ENCODE peak calls at places on chromosomes 11 and 22, in eight cellular contexts. One of them, this sample, is unnamed.

GRCh38 chr11:30046211-30046945 is 29.5 kb upstream of the KCNA4 start:
- DNase-seq in Calu3: no peak
- DNase-seq in neural crest cell: no peak
- DNase-seq in A549: no peak
- DNase-seq in endothelial cell: peak
- DNase-seq in stomach: no peak
- DNase-seq in HFFc6: no peak
- DNase-seq in pancreas: no peak
- DNase-seq in this sample: no peak

GRCh38 chr11:101446238-101446637 is 137.6 kb downstream of the TRPC6 start:
- DNase-seq in Calu3: no peak
- DNase-seq in HFFc6: peak
- DNase-seq in A549: no peak
- DNase-seq in stomach: no peak
- DNase-seq in neural crest cell: no peak
- DNase-seq in pancreas: no peak
- DNase-seq in endothelial cell: no peak
- DNase-seq in this sample: no peak

GRCh38 chr11:112285918-112286317 is 25.3 kb upstream of the PLET1 start:
- DNase-seq in Calu3: no peak
- DNase-seq in neural crest cell: no peak
- DNase-seq in endothelial cell: no peak
- DNase-seq in stomach: no peak
- DNase-seq in A549: no peak
- DNase-seq in pancreas: no peak
- DNase-seq in HFFc6: peak
- DNase-seq in this sample: no peak

GRCh38 chr11:66727883-66728759 is 895 bp downstream of the SPTBN2 start:
- DNase-seq in A549: no peak
- DNase-seq in endothelial cell: no peak
- DNase-seq in neural crest cell: peak
- DNase-seq in HFFc6: no peak
- DNase-seq in pancreas: no peak
- DNase-seq in stomach: no peak
- DNase-seq in Calu3: no peak
- DNase-seq in this sample: peak

GRCh38 chr11:85647604-85648299 is at the start of gene TMEM126A:
- DNase-seq in endothelial cell: peak
- DNase-seq in HFFc6: peak
- DNase-seq in A549: peak
- DNase-seq in Calu3: peak
- DNase-seq in stomach: peak
- DNase-seq in neural crest cell: peak
- DNase-seq in pancreas: peak
- DNase-seq in this sample: peak

GRCh38 chr11:64770120-64770519 is 8.2 kb downstream of the SF1 start:
- DNase-seq in HFFc6: no peak
- DNase-seq in endothelial cell: no peak
- DNase-seq in stomach: no peak
- DNase-seq in neural crest cell: no peak
- DNase-seq in Calu3: no peak
- DNase-seq in pancreas: no peak
- DNase-seq in A549: no peak
- DNase-seq in this sample: no peak

GRCh38 chr11:38582151-38582550 is 1984.1 kb upstream of the RAG2 start:
- DNase-seq in stomach: no peak
- DNase-seq in endothelial cell: no peak
- DNase-seq in A549: no peak
- DNase-seq in Calu3: no peak
- DNase-seq in pancreas: no peak
- DNase-seq in neural crest cell: no peak
- DNase-seq in HFFc6: no peak
- DNase-seq in this sample: no peak

GRCh38 chr22:42468841-42469240 is 36.6 kb upstream of the NFAM1 start:
- DNase-seq in Calu3: no peak
- DNase-seq in endothelial cell: no peak
- DNase-seq in stomach: no peak
- DNase-seq in A549: no peak
- DNase-seq in pancreas: no peak
- DNase-seq in neural crest cell: no peak
- DNase-seq in HFFc6: peak
- DNase-seq in this sample: no peak

GRCh38 chr11:72813740-72814138 is 472 bp upstream of the ATG16L2 start:
- DNase-seq in HFFc6: peak
- DNase-seq in A549: peak
- DNase-seq in neural crest cell: no peak
- DNase-seq in pancreas: peak
- DNase-seq in endothelial cell: no peak
- DNase-seq in Calu3: peak
- DNase-seq in stomach: peak
- DNase-seq in this sample: no peak

GRCh38 chr22:23835773-23836144 is 3.0 kb downstream of the DERL3 start:
- DNase-seq in A549: no peak
- DNase-seq in Calu3: no peak
- DNase-seq in HFFc6: no peak
- DNase-seq in stomach: no peak
- DNase-seq in endothelial cell: no peak
- DNase-seq in neural crest cell: no peak
- DNase-seq in pancreas: peak
- DNase-seq in this sample: no peak

GRCh38 chr11:126109941-126110731 is 47.5 kb upstream of the CDON start:
- DNase-seq in pancreas: no peak
- DNase-seq in HFFc6: peak
- DNase-seq in stomach: no peak
- DNase-seq in neural crest cell: no peak
- DNase-seq in A549: no peak
- DNase-seq in Calu3: peak
- DNase-seq in endothelial cell: no peak
- DNase-seq in this sample: no peak

GRCh38 chr11:125720781-125721180 is 25.3 kb upstream of the PATE1 start:
- DNase-seq in HFFc6: no peak
- DNase-seq in stomach: no peak
- DNase-seq in Calu3: no peak
- DNase-seq in endothelial cell: no peak
- DNase-seq in A549: no peak
- DNase-seq in neural crest cell: no peak
- DNase-seq in pancreas: no peak
- DNase-seq in this sample: no peak

GRCh38 chr11:25211635-25212251 is 714.9 kb downstream of the LUZP2 start:
- DNase-seq in pancreas: no peak
- DNase-seq in stomach: no peak
- DNase-seq in Calu3: peak
- DNase-seq in A549: no peak
- DNase-seq in endothelial cell: no peak
- DNase-seq in HFFc6: no peak
- DNase-seq in neural crest cell: no peak
- DNase-seq in this sample: no peak

GRCh38 chr11:35152575-35152974 is 13.6 kb downstream of the CD44 start:
- DNase-seq in stomach: no peak
- DNase-seq in pancreas: no peak
- DNase-seq in HFFc6: no peak
- DNase-seq in Calu3: no peak
- DNase-seq in endothelial cell: no peak
- DNase-seq in neural crest cell: no peak
- DNase-seq in A549: no peak
- DNase-seq in this sample: no peak

GRCh38 chr22:26713823-26714449 is 56.5 kb downstream of the MIAT start:
- DNase-seq in neural crest cell: no peak
- DNase-seq in Calu3: no peak
- DNase-seq in pancreas: no peak
- DNase-seq in HFFc6: peak
- DNase-seq in A549: no peak
- DNase-seq in stomach: no peak
- DNase-seq in endothelial cell: no peak
- DNase-seq in this sample: no peak

GRCh38 chr11:117230286-117230961 is 1.4 kb downstream of the PCSK7 start:
- DNase-seq in neural crest cell: no peak
- DNase-seq in endothelial cell: no peak
- DNase-seq in stomach: no peak
- DNase-seq in A549: no peak
- DNase-seq in HFFc6: no peak
- DNase-seq in Calu3: no peak
- DNase-seq in pancreas: no peak
- DNase-seq in this sample: peak

GRCh38 chr11:20511982-20512381 is 87.4 kb upstream of the SLC6A5 start:
- DNase-seq in endothelial cell: no peak
- DNase-seq in HFFc6: no peak
- DNase-seq in Calu3: no peak
- DNase-seq in neural crest cell: no peak
- DNase-seq in pancreas: no peak
- DNase-seq in stomach: no peak
- DNase-seq in A549: no peak
- DNase-seq in this sample: no peak

GRCh38 chr11:93740802-93741093 is 547 bp downstream of the TAF1D start:
- DNase-seq in Calu3: peak
- DNase-seq in A549: peak
- DNase-seq in pancreas: peak
- DNase-seq in HFFc6: peak
- DNase-seq in neural crest cell: peak
- DNase-seq in stomach: peak
- DNase-seq in endothelial cell: peak
- DNase-seq in this sample: no peak

GRCh38 chr11:96187779-96188624 is 155.0 kb downstream of the MAML2 start:
- DNase-seq in HFFc6: peak
- DNase-seq in A549: no peak
- DNase-seq in Calu3: no peak
- DNase-seq in neural crest cell: no peak
- DNase-seq in endothelial cell: no peak
- DNase-seq in pancreas: no peak
- DNase-seq in stomach: no peak
- DNase-seq in this sample: no peak

GRCh38 chr22:29700949-29701927 is 18.6 kb upstream of the CABP7 start:
- DNase-seq in A549: peak
- DNase-seq in HFFc6: peak
- DNase-seq in stomach: no peak
- DNase-seq in pancreas: peak
- DNase-seq in neural crest cell: no peak
- DNase-seq in Calu3: peak
- DNase-seq in endothelial cell: peak
- DNase-seq in this sample: no peak

DNA sequence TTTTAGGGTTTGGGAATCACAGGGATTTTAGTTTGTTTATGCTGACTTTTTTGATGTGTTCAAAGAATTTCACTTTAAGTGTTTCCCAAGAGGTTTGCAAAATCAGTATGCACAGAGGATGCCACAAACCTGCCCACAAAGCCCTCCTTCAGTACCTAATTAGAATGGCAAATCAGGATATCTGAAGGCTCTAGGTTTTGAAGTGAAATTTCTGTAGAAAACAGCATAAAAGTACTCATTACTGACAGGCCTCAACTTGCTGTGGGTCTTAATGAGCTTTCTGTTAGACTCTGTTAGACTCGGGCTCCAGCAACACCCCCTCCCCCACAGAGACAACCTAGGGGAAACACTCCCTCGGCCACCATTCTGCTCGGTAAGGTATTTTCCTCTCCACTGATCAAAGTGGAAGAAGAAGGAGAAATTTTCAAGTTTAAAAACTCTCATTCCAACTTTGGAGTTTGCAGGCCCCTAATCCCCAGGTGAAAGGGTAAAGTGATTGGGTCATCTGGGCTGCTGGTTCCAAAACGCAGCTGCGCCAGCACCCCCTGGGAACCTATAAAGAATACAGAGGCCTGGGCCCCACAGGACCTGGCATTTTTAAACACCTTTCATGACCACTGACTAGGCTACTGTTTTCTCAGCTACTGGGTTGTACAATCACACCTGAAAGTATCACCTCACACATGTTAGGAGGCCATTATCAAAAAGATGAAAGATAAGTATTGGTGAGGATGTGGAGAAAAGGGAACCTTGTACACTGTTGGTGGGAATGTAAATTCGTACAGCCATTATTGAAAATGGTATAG is 67.5 kb downstream of the PLEKHA7 start:
- DNase-seq in stomach: no peak
- DNase-seq in pancreas: no peak
- DNase-seq in A549: no peak
- DNase-seq in endothelial cell: no peak
- DNase-seq in HFFc6: no peak
- DNase-seq in neural crest cell: no peak
- DNase-seq in Calu3: no peak
- DNase-seq in this sample: no peak
- TF ChIP-seq CTCF in stomach: no peak
- TF ChIP-seq CTCF in pancreas: no peak
- TF ChIP-seq CTCF in A549: no peak
- TF ChIP-seq CTCF in endothelial cell: no peak
- TF ChIP-seq CTCF in HFFc6: no peak
- TF ChIP-seq CTCF in neural crest cell: no peak
- TF ChIP-seq CTCF in Calu3: no peak
- TF ChIP-seq CTCF in this sample: no peak

GRCh38 chr11:69048056-69048717 is 545 bp upstream of the TPCN2 start:
- DNase-seq in endothelial cell: no peak
- DNase-seq in Calu3: no peak
- DNase-seq in A549: no peak
- DNase-seq in neural crest cell: no peak
- DNase-seq in HFFc6: no peak
- DNase-seq in stomach: no peak
- DNase-seq in pancreas: no peak
- DNase-seq in this sample: no peak
- TF ChIP-seq CTCF in endothelial cell: no peak
- TF ChIP-seq CTCF in Calu3: no peak
- TF ChIP-seq CTCF in A549: no peak
- TF ChIP-seq CTCF in neural crest cell: no peak
- TF ChIP-seq CTCF in HFFc6: no peak
- TF ChIP-seq CTCF in stomach: no peak
- TF ChIP-seq CTCF in pancreas: no peak
- TF ChIP-seq CTCF in this sample: no peak

DNA sequence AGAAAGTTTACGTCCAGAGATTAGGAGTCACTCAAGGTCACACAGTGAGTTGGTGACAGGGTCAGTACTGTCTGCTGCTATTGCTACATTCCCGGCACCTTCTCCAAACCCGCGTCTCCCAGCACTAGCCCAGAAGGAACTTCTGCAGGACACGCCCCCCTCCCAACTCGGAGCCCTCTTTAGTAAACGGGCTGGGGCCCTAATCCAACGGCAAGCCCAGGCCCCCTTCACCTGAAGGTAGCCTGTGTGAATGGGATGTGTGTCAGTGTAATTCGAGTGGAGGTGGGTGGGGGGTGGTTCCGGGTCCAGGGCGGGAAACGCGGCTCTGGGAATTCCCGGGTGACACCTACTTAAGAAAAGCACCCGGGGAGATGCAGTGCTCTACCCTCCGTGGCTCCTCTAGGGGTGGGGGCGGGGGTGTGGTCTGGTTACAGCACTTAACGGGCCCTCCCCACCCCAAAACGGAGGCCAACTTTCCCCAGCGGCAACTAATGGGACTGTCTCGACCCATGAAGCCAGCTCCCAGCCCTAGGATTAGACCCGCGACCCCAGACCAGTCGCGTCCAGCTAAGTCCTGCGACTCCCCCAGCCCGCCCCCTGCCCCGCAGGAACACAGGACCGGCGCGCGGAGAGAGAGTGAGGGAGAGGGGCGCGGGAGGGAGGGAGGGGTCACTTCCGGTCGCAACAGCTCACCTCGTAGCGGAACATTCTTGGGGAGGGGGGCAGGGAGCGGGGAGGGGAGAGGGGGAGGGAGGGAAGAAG is 468 bp downstream of the PATL1 start:
- DNase-seq in A549: peak
- DNase-seq in Calu3: peak
- DNase-seq in pancreas: peak
- DNase-seq in endothelial cell: peak
- DNase-seq in neural crest cell: peak
- DNase-seq in stomach: peak
- DNase-seq in HFFc6: peak
- DNase-seq in this sample: no peak
- TF ChIP-seq CTCF in A549: no peak
- TF ChIP-seq CTCF in Calu3: no peak
- TF ChIP-seq CTCF in pancreas: no peak
- TF ChIP-seq CTCF in endothelial cell: peak
- TF ChIP-seq CTCF in neural crest cell: peak
- TF ChIP-seq CTCF in stomach: no peak
- TF ChIP-seq CTCF in HFFc6: peak
- TF ChIP-seq CTCF in this sample: no peak

GRCh38 chr22:41240377-41241132 is at the start of gene CHADL:
- DNase-seq in neural crest cell: peak
- DNase-seq in stomach: no peak
- DNase-seq in endothelial cell: no peak
- DNase-seq in Calu3: no peak
- DNase-seq in pancreas: peak
- DNase-seq in HFFc6: no peak
- DNase-seq in A549: no peak
- DNase-seq in this sample: no peak
- TF ChIP-seq CTCF in neural crest cell: no peak
- TF ChIP-seq CTCF in stomach: no peak
- TF ChIP-seq CTCF in endothelial cell: no peak
- TF ChIP-seq CTCF in Calu3: no peak
- TF ChIP-seq CTCF in pancreas: no peak
- TF ChIP-seq CTCF in HFFc6: no peak
- TF ChIP-seq CTCF in A549: no peak
- TF ChIP-seq CTCF in this sample: no peak